ENCODE peak calls at places on chromosome 10, in ten cellular contexts. R is activated effector memory CD4-positive, alpha-beta T cell treated with anti-CD3 and anti-CD28 coated beads, Interleukin-2, amount 50 U/mL, for 16 hours; G is CD8-positive, alpha-beta T cell; J is H7; W is right lobe of liver; S is spleen; D is iris pigment epithelial cell; T is adipocyte; Y is NCI-H526 treated with DMSO at 0.1 percent for 48 hours; H is activated CD4-positive, alpha-beta T cell treated with anti-CD3 and anti-CD28 coated beads for 24 hours. I is an unnamed sample.

GRCh38 chr10:103933557-103934121 is 15.7 kb upstream of the STN1 start:
- DNase-seq in H (no peak), W (no peak), G (no peak), Y (no peak), J (no peak), R (no peak), D (no peak), T (no peak), S (no peak), I (no peak)

GRCh38 chr10:34273340-34273739 is 541.8 kb downstream of the PARD3 start:
- DNase-seq in Y (no peak), H (no peak), T (no peak), D (no peak), G (no peak), W (no peak), R (no peak), S (no peak), J (no peak), I (no peak)

GRCh38 chr10:121540773-121541395 is 57.4 kb downstream of the FGFR2 start:
- DNase-seq in D (no peak), S (no peak), W (no peak), Y (no peak), G (no peak), J (no peak), H (no peak), T (no peak), R (no peak), I (no peak)

GRCh38 chr10:46524471-46525176 is 31.8 kb downstream of the GPRIN2 start:
- DNase-seq in S (peak; percentile 78), D (peak; percentile 72), W (peak; percentile 26), T (no peak), H (no peak), G (no peak), J (peak; percentile 71), R (peak; percentile 62), Y (no peak), I (peak; percentile 48)

GRCh38 chr10:132784582-132785432 is 1.1 kb downstream of the NKX6-2 start:
- DNase-seq in J (peak; percentile 84), W (no peak), Y (no peak), D (peak; percentile 10), R (no peak), S (no peak), H (no peak), T (no peak), G (no peak), I (no peak)

GRCh38 chr10:71270301-71270777 is 48.7 kb upstream of the SLC29A3 start:
- DNase-seq in H (no peak), S (no peak), W (no peak), T (peak; percentile 89), J (peak; percentile 89), G (no peak), Y (peak; percentile 10), R (no peak), D (peak; percentile 70), I (peak; percentile 65)

GRCh38 chr10:14386202-14386593 is 55.5 kb upstream of the FRMD4A start:
- DNase-seq in H (no peak), Y (no peak), D (peak; percentile 92), R (peak; percentile 76), T (peak; percentile 84), W (no peak), S (no peak), G (no peak), J (no peak), I (peak; percentile 78)

GRCh38 chr10:126407831-126408230 is 19.6 kb upstream of the ADAM12 start:
- DNase-seq in J (no peak), G (no peak), H (no peak), T (peak; percentile 27), Y (no peak), R (no peak), W (no peak), D (no peak), S (no peak), I (peak; percentile 81)

GRCh38 chr10:78656815-78657621 is 411.7 kb upstream of the ZMIZ1 start:
- DNase-seq in T (no peak), R (no peak), D (no peak), J (no peak), Y (peak; percentile 37), G (no peak), S (no peak), W (no peak), H (no peak), I (no peak)

GRCh38 chr10:71740069-71740468 is 20.5 kb upstream of the C10orf105 start:
- DNase-seq in J (no peak), S (no peak), R (no peak), W (no peak), D (peak; percentile 90), H (no peak), Y (no peak), T (peak; percentile 19), G (no peak), I (no peak)